ENCODE peak calls at places on chromosomes 12 and 14, in eight cellular contexts. B, O, A, E, W, L, T and C are unnamed samples.

GRCh38 chr12:70627677-70628076 is 9.6 kb downstream of the PTPRB start:
- DNase-seq in B (no peak), O (no peak), A (no peak), E (no peak), W (no peak), L (no peak), T (no peak), C (no peak)

GRCh38 chr12:124386661-124387509 is 92.0 kb downstream of the RFLNA start:
- DNase-seq in B (no peak), O (no peak), A (peak; percentile 57), E (no peak), W (no peak), L (no peak), T (no peak), C (no peak)

GRCh38 chr12:117090388-117090787 is 8.8 kb downstream of the TESC start:
- DNase-seq in B (no peak), O (no peak), A (no peak), E (no peak), W (no peak), L (no peak), T (no peak), C (no peak)

GRCh38 chr14:70901218-70901772 is 6.0 kb upstream of the PCNX1 start:
- DNase-seq in B (no peak), O (no peak), A (no peak), E (no peak), W (no peak), L (no peak), T (no peak), C (no peak)

GRCh38 chr12:50776749-50777728 is 13.1 kb downstream of the ATF1 start:
- DNase-seq in B (no peak), O (no peak), A (no peak), E (no peak), W (no peak), L (no peak), T (no peak), C (no peak)

GRCh38 chr12:13436182-13436581 is 239.7 kb downstream of the EMP1 start:
- DNase-seq in B (no peak), O (no peak), A (no peak), E (no peak), W (no peak), L (no peak), T (no peak), C (no peak)

GRCh38 chr12:116233669-116234068 is 43.8 kb downstream of the MED13L start:
- DNase-seq in B (no peak), O (no peak), A (no peak), E (no peak), W (no peak), L (no peak), T (no peak), C (no peak)

GRCh38 chr12:101945361-101946232 is 68.2 kb downstream of the DRAM1 start:
- DNase-seq in B (no peak), O (peak; percentile 63), A (no peak), E (no peak), W (no peak), L (no peak), T (peak; percentile 28), C (no peak)

DNA sequence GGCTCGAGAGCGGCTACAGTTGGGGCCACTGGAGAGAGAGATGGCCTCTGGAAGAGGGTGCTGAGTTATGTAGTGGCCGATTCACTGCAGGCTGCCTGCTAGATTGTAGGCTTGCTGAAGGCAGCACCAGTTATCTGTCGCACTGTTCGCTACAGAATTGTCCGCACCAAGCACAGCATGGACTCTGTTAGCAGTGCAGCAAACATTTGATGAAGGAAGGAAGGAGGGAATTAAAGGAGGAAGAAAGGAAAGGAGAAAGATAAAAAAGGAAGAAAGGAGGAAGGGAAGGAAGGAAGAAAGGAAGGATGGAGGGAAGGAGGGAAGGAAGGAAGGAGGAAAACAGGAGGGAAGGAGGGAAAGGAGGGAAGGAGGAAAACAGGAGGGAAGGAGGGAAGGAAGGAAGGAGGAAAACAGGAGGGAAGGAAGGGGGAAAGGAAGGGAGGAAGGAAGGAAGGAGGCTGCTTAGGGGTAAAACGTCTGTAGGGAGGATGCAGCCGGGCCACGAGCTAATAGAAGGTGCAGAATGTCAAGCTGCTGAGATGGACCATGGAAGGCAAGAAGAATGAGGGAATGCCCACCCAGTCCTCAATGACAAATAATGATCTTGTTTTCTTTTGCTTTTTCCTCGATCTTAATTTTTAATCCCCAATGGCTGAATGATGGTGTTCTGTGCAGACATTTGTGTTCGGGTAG is 27.3 kb upstream of the ADIPOR2 start:
- DNase-seq in B (no peak), O (no peak), A (no peak), E (no peak), W (no peak), L (no peak), T (no peak), C (no peak)
- H3K27ac ChIP-seq in B (no peak overlapping the region), O (no peak overlapping the region), A (peak overlapping the region; percentile 77), E (no peak overlapping the region), W (no peak overlapping the region), L (peak overlapping the region; percentile 72), T (peak overlapping the region; percentile 84), C (no peak overlapping the region)

GRCh38 chr12:76548222-76548837 is 11.2 kb downstream of the OSBPL8 start:
- DNase-seq in B (no peak), O (no peak), A (no peak), E (no peak), W (no peak), L (no peak), T (no peak), C (no peak)

GRCh38 chr12:76547526-76547925 is 12.0 kb downstream of the OSBPL8 start:
- DNase-seq in B (no peak), O (no peak), A (no peak), E (no peak), W (no peak), L (no peak), T (no peak), C (no peak)

GRCh38 chr12:76544601-76545261 is 14.8 kb downstream of the OSBPL8 start:
- DNase-seq in B (no peak), O (no peak), A (no peak), E (no peak), W (no peak), L (no peak), T (no peak), C (no peak)

GRCh38 chr12:76545486-76545885 is 14.1 kb downstream of the OSBPL8 start:
- DNase-seq in B (no peak), O (no peak), A (no peak), E (no peak), W (no peak), L (no peak), T (no peak), C (no peak)

DNA sequence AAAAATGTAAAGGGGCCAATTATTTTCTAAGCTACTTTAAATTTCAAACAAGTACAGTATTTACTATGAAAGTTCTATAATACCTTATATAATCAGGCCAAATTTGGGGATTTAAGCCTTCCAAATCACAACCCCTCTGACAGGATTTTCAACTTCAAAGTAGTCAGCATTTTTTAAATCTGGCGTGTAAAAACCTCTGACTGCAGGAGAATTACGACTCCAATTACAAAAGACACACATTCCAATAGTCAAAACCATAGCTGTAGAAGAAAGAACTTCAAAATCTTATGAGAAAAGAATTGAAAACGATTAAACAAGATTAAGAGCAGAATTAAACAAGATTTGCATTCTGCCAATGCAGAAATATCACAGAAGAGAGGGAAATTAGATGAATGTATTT is 12.7 kb downstream of the OSBPL8 start:
- DNase-seq in B (no peak), O (no peak), A (no peak), E (no peak), W (no peak), L (no peak), T (no peak), C (no peak)
- H3K9me3 ChIP-seq in B (no peaks in the 10 kb centered on the region), O (no peaks in the 10 kb centered on the region), A (no peaks in the 10 kb centered on the region), E (no peaks in the 10 kb centered on the region), W (no peaks in the 10 kb centered on the region), L (no peaks in the 10 kb centered on the region), T (no peaks in the 10 kb centered on the region), C (no peaks in the 10 kb centered on the region)

DNA sequence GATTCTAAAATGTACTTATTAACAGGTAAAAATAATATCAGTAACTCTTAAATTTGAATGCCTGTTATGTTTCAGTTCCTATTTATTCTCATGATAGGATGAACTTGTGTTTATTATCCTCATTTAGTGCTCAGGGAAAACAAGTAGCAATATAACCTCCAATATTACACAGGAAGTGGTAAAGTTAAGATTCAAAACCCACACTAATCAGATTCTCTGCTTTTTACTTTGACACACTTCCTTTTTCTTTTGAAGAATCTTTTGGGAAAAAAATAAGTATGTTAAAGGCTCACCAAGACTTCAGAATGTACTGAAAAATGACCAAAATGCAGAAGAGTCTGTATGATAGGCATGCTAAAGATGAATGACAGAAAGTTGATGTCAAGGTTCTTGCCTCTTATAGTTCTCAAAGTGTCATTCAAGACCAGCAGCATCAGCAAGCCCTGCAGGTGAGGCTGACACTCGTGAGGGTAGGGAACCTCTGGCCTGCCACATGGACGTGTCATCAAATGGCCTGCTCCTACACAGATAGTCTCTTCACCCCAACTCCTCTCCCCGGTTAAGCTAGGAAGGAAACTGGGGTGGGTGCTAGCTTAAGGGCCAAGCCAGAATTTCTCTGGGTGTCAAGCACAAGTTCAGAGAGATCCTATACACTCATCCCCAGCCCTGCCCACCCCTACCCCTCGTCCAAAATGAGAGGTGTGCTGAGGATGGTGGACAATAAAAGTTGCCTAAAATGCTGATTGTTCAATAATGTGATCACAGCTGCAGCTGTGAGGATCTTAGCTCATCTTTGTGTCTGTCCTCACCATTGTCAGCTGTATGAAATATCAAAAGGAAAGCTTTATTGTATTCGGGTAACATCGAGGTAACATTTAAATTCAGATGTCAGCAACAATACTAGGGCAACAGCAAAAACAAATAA is 6.3 kb downstream of the TBPL2 start:
- DNase-seq in B (no peak), O (no peak), A (no peak), E (no peak), W (no peak), L (no peak), T (no peak), C (no peak)
- H3K4me3 ChIP-seq in B (no peak overlapping the region), O (no peak overlapping the region), A (no peak overlapping the region), E (no peak overlapping the region), W (no peak overlapping the region), L (no peak overlapping the region), T (no peak overlapping the region), C (no peak overlapping the region)

GRCh38 chr12:46660276-46660675 is 165.5 kb downstream of the SLC38A4 start:
- DNase-seq in B (no peak), O (no peak), A (no peak), E (no peak), W (no peak), L (no peak), T (no peak), C (no peak)

GRCh38 chr12:46660719-46661118 is 165.1 kb downstream of the SLC38A4 start:
- DNase-seq in B (no peak), O (no peak), A (no peak), E (no peak), W (no peak), L (no peak), T (no peak), C (no peak)

GRCh38 chr12:46661161-46661845 is 164.5 kb downstream of the SLC38A4 start:
- DNase-seq in B (no peak), O (peak; percentile 33), A (peak; percentile 29), E (no peak), W (peak; percentile 39), L (no peak), T (no peak), C (no peak)

GRCh38 chr12:46664771-46665287 is 161.0 kb downstream of the SLC38A4 start:
- DNase-seq in B (no peak), O (peak; percentile 24), A (no peak), E (no peak), W (no peak), L (no peak), T (no peak), C (no peak)

DNA sequence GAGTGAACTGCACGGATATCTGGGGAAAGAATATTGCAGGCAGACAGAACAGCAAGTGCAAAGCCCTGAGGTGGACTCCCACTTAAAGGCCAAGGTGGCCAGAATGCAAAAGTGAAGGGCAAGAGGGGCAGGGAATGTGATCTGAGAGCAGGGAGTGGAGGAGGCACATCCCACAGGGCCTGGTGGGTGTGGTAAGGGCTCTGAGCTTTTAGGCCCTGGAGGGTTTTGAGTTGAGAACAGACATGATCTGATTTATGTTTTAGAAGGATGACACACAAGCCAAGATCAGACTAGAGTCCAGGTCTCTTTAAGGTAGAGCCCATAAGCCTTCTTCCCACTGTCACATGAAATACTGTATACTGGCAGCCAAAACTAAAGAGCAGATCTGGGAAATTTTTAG is 162.5 kb downstream of the SLC38A4 start:
- DNase-seq in B (no peak), O (no peak), A (no peak), E (no peak), W (no peak), L (no peak), T (no peak), C (no peak)
- H3K27ac ChIP-seq in B (no peak overlapping the region), O (no peak overlapping the region), A (no peak overlapping the region), E (no peak overlapping the region), W (no peak overlapping the region), L (no peak overlapping the region), T (no peak overlapping the region), C (no peak overlapping the region)